ENCODE peak calls at places on chromosomes 16 and 17, in nine cellular contexts. Z is lower lobe of right lung, B is OCI-LY7, U is tibial artery, X is heart left ventricle, P is PC-9, T is tibial nerve, S is body of pancreas, Y is cardiac muscle cell. V is an unnamed sample. For H3K9me3, the result is how much of the 10 kb centered on the place peaks cover.

GRCh38 chr17:9237661-9238301 is 216.5 kb downstream of the NTN1 start:
- DNase-seq in Z (peak), B (no peak), U (no peak), X (no peak), P (no peak), T (no peak), S (no peak), Y (no peak), V (no peak)

GRCh38 chr16:20956319-20956718 is 55.7 kb downstream of the LYRM1 start:
- DNase-seq in Z (no peak), B (no peak), U (no peak), X (no peak), P (no peak), T (no peak), S (no peak), Y (peak), V (no peak)

GRCh38 chr16:5776876-5777275 is 679.3 kb upstream of the EEF2KMT start:
- DNase-seq in Z (no peak), B (no peak), U (no peak), X (no peak), P (no peak), T (no peak), S (no peak), Y (no peak), V (no peak)

GRCh38 chr16:1458977-1459341 is 14.6 kb upstream of the CCDC154 start:
- DNase-seq in Z (no peak), B (peak), U (no peak), X (no peak), P (no peak), T (no peak), S (no peak), Y (no peak), V (no peak)

GRCh38 chr17:48293319-48294192 is 136.5 kb downstream of the SKAP1 start:
- DNase-seq in Z (no peak), B (no peak), U (no peak), X (no peak), P (no peak), T (no peak), S (no peak), Y (no peak), V (no peak)

GRCh38 chr16:16099320-16099719 is 124.0 kb downstream of the ABCC6 start:
- DNase-seq in Z (no peak), B (no peak), U (no peak), X (no peak), P (no peak), T (no peak), S (no peak), Y (no peak), V (no peak)

GRCh38 chr16:87295259-87295658 is 21.9 kb downstream of the C16orf95 start:
- DNase-seq in Z (no peak), B (peak), U (no peak), X (no peak), P (peak), T (no peak), S (no peak), Y (no peak), V (no peak)

GRCh38 chr17:36825113-36825955 is 111.9 kb upstream of the LHX1 start:
- DNase-seq in Z (no peak), B (no peak), U (no peak), X (no peak), P (no peak), T (no peak), S (no peak), Y (no peak), V (no peak)

GRCh38 chr16:54402270-54402669 is 115.7 kb upstream of the IRX3 start:
- DNase-seq in Z (no peak), B (no peak), U (no peak), X (peak), P (no peak), T (no peak), S (no peak), Y (no peak), V (no peak)

GRCh38 chr16:56425439-56425832 is at the start of gene AMFR:
- DNase-seq in Z (peak), B (peak), U (peak), X (peak), P (peak), T (no peak), S (peak), Y (peak), V (peak)

GRCh38 chr17:50538549-50539410 is 6.2 kb downstream of the EPN3 start:
- DNase-seq in Z (no peak), B (no peak), U (no peak), X (no peak), P (no peak), T (no peak), S (no peak), Y (no peak), V (no peak)

GRCh38 chr17:10521949-10522348 is 3.6 kb upstream of the MYH1 start:
- DNase-seq in Z (no peak), B (no peak), U (no peak), X (no peak), P (no peak), T (no peak), S (no peak), Y (no peak), V (no peak)

GRCh38 chr16:85923153-85924021 is 24.4 kb downstream of the IRF8 start:
- DNase-seq in Z (no peak), B (no peak), U (no peak), X (no peak), P (no peak), T (peak), S (no peak), Y (peak), V (no peak)

GRCh38 chr16:35142809-35143192 is 1683.4 kb downstream of the TP53TG3F start:
- DNase-seq in Z (no peak), B (no peak), U (peak), X (no peak), P (peak), T (no peak), S (no peak), Y (no peak), V (no peak)

GRCh38 chr16:35144212-35144932 is 1685.0 kb downstream of the TP53TG3F start:
- DNase-seq in Z (peak), B (no peak), U (peak), X (no peak), P (peak), T (no peak), S (no peak), Y (no peak), V (no peak)

GRCh38 chr16:35141303-35141702 is 1681.9 kb downstream of the TP53TG3F start:
- DNase-seq in Z (no peak), B (no peak), U (peak), X (no peak), P (peak), T (no peak), S (no peak), Y (no peak), V (no peak)

GRCh38 chr16:35140293-35140986 is 1681.0 kb downstream of the TP53TG3F start:
- DNase-seq in Z (no peak), B (no peak), U (peak), X (no peak), P (peak), T (no peak), S (no peak), Y (no peak), V (no peak)

DNA sequence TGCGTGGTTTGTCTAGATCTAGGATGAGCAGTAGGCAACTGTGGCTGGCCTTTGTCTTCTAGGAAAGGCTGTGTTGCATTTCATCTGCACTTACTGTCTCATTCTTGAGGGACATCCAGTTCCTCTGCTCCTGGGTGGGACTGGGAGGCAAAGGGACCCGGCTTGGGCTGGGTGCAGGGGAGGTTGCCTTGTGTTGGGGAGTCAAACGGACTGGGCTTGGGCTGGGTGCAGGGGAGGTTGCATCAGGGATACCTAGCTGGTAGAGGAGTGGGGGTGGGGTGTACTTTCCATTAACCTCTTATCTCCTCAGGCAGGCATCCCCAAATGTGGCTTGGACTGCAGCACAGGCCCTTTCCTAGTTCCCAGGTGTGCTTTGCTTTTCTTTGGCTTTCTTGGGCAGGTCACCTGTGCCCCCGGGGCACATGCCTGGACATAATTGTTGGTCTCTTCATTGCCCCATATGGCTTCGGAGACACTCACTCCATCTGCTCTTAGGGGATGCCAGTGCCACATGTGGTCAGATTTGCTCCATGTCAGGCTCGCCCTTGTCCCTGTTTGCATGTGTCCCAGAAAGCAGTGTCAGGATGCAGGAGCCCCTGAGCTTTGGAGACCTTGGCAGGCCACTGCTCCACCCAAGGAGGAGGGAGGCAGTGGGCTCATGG is 1682.9 kb downstream of the TP53TG3F start:
- DNase-seq in Z (no peak), B (no peak), U (peak), X (no peak), P (peak), T (no peak), S (no peak), Y (no peak), V (no peak)
- H3K9me3 ChIP-seq in Z (under half), B (under half), U (under half), X (under half), P (under half), T (under half), S (under half), Y (under half), V (under half)

GRCh38 chr16:68288252-68288650 is 22.5 kb downstream of the SLC7A6OS start:
- DNase-seq in Z (no peak), B (no peak), U (no peak), X (no peak), P (no peak), T (no peak), S (no peak), Y (no peak), V (no peak)
- H3K9me3 ChIP-seq in Z (under half), B (under half), U (under half), X (under half), P (under half), T (under half), S (under half), Y (under half), V (under half)

GRCh38 chr16:60346256-60346655 is 1612.1 kb upstream of the GOT2 start:
- DNase-seq in Z (no peak), B (no peak), U (no peak), X (no peak), P (no peak), T (no peak), S (no peak), Y (no peak), V (no peak)
- H3K9me3 ChIP-seq in Z (under half), B (under half), U (under half), X (under half), P (under half), T (under half), S (under half), Y (under half), V (under half)

DNA sequence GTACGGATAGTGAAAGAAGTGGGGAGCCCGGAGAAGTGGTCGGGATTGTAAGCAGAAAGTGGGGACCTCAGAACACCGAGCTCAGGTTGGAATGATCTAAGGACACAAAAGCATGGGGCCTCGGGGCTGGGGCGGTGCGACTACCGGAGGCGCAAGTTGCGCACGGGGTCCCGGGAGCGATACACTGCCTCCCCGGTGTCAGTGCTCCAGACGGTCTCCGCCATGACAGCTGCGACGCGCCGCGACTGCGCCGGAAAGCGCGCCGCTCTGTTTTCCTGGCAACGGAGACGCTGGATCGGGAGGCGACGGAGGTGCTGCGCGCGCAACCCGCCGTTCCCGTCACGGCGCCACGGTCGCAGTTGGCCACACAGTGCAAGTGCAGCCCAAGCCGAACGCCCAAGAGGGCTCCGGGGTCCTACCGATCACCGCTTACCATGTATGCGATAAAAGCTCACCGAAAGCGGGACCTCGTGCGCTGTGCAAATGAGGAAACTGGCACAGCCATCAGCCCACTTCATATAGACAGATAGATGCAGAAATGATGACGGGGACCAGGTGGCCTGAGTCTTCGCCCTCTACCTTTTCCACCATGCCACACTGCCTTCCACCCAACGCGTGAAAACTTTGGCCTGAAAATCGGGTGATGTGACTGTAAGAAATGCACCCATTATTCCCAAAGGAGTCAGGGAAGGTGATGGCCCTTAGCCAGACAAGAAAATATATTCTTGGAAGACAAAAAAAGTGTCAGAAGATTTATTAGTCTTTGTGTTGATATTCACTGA is at the start of gene MKS1:
- DNase-seq in Z (peak), B (peak), U (peak), X (peak), P (peak), T (peak), S (peak), Y (peak), V (peak)
- H3K9me3 ChIP-seq in Z (under half), B (under half), U (under half), X (under half), P (under half), T (under half), S (under half), Y (under half), V (under half)

GRCh38 chr16:27386674-27387073 is 15.3 kb upstream of the IL21R start:
- DNase-seq in Z (no peak), B (no peak), U (no peak), X (no peak), P (no peak), T (no peak), S (no peak), Y (no peak), V (no peak)

GRCh38 chr16:27390157-27390556 is 11.8 kb upstream of the IL21R start:
- DNase-seq in Z (no peak), B (no peak), U (no peak), X (no peak), P (no peak), T (no peak), S (no peak), Y (no peak), V (no peak)

GRCh38 chr16:27385398-27385797 is 16.6 kb upstream of the IL21R start:
- DNase-seq in Z (no peak), B (no peak), U (peak), X (peak), P (no peak), T (no peak), S (no peak), Y (no peak), V (no peak)

GRCh38 chr16:27387724-27388123 is 14.2 kb upstream of the IL21R start:
- DNase-seq in Z (no peak), B (no peak), U (no peak), X (no peak), P (no peak), T (no peak), S (no peak), Y (no peak), V (no peak)

DNA sequence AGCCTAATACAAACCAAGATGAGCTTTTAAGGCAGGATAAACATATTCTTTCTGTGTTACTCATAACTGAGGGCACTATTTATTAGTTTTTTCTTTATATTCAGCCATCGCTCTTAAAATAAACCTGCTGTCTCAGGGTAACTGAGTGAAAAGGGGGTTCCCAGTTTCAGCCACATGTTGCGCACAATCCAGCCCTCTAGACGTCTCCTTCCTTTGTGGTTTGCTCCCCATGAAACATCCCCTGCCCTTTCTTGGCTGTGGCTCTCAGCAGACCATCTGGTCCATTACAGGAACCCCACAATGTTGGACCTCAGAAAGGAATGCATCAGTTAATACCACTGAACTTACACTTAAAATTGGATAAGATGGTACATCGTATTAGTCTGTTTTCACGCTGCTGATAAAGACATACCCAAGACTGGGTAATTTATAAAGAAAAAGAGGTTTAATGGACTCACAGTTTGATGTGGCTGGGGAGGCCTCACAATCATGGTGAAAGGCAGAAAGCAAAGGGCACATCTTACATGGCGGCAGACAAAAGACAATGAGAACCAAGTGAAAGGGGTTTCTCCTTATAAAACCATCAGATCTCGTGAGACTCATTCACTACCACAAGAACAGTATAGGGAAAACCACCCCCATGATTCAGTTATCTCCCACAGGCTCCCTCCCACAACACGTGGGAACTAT is 12.6 kb upstream of the IL21R start:
- DNase-seq in Z (no peak), B (no peak), U (peak), X (no peak), P (no peak), T (no peak), S (no peak), Y (no peak), V (no peak)
- H3K9me3 ChIP-seq in Z (under half), B (under half), U (under half), X (under half), P (under half), T (under half), S (under half), Y (under half), V (under half)